ENCODE peak calls at places on chromosome 2, in ten cellular contexts. M is dermis blood vessel endothelial cell; J is activated CD4-positive, CD25-positive, alpha-beta regulatory T cell; A is effector CD4-positive, alpha-beta T cell; F is thoracic aorta; K is activated T-cell treated with anti-CD3 and anti-CD28 coated beads for 1 hour; B is neuronal stem cell; U is AG09319; Y is non-pigmented ciliary epithelial cell; T is T-helper 1 cell. V is an unnamed sample.

GRCh38 chr2:214649440-214650205 is 159.9 kb downstream of the BARD1 start:
- DNase-seq in T (no peak), Y (no peak), F (no peak), B (no peak), J (no peak), K (no peak), M (no peak), A (no peak), U (no peak), V (peak; percentile 2)

GRCh38 chr2:53353372-53354111 is 414.1 kb upstream of the CHAC2 start:
- DNase-seq in Y (peak; percentile 19), T (no peak), U (no peak), K (no peak), B (peak; percentile 4), J (no peak), A (no peak), M (no peak), F (no peak), V (no peak)

GRCh38 chr2:73939419-73939818 is 12.7 kb downstream of the DGUOK start:
- DNase-seq in A (no peak), M (peak; percentile 8), Y (no peak), T (no peak), B (no peak), U (no peak), K (no peak), J (no peak), F (no peak), V (peak; percentile 14)

GRCh38 chr2:28387082-28387960 is 5.3 kb upstream of the FOSL2 start:
- DNase-seq in F (no peak), M (peak; percentile 47), A (no peak), Y (no peak), K (no peak), T (no peak), J (no peak), B (no peak), U (no peak), V (no peak)

GRCh38 chr2:113822087-113822805 is 65.8 kb upstream of the SLC35F5 start:
- DNase-seq in U (no peak), B (no peak), Y (no peak), K (no peak), J (no peak), A (no peak), F (no peak), T (no peak), M (no peak), V (no peak)

GRCh38 chr2:219433666-219434467 is 776 bp upstream of the SPEG start:
- DNase-seq in F (no peak), A (no peak), K (no peak), J (no peak), T (no peak), M (peak; percentile 40), B (no peak), U (no peak), Y (no peak), V (peak; percentile 68)

GRCh38 chr2:27202829-27203228 is 9.0 kb upstream of the ATRAID start:
- DNase-seq in F (no peak), B (no peak), K (no peak), M (peak; percentile 57), Y (no peak), U (no peak), J (no peak), A (no peak), T (no peak), V (peak; percentile 54)

GRCh38 chr2:85181093-85181685 is 48.0 kb downstream of the TCF7L1 start:
- DNase-seq in K (no peak), U (no peak), A (no peak), Y (no peak), T (no peak), J (no peak), B (no peak), F (no peak), M (peak; percentile 33), V (no peak)

GRCh38 chr2:10159486-10160160 is 37.1 kb downstream of the RRM2 start:
- DNase-seq in K (no peak), B (no peak), F (no peak), U (no peak), T (no peak), J (no peak), A (no peak), Y (no peak), M (peak; percentile 61), V (no peak)

GRCh38 chr2:217512259-217512658 is 490.5 kb downstream of the TNS1 start:
- DNase-seq in B (no peak), Y (no peak), J (no peak), A (no peak), U (no peak), T (no peak), K (no peak), M (no peak), F (no peak), V (no peak)

GRCh38 chr2:7878786-7879515 is 802.9 kb upstream of the ID2 start:
- DNase-seq in T (no peak), K (no peak), J (no peak), U (no peak), M (no peak), Y (no peak), F (no peak), A (no peak), B (no peak), V (peak; percentile 33)

GRCh38 chr2:189402932-189403331 is 38.3 kb upstream of the WDR75 start:
- DNase-seq in T (no peak), M (no peak), U (no peak), F (no peak), J (no peak), K (no peak), Y (no peak), A (no peak), B (no peak), V (no peak)

GRCh38 chr2:24307961-24308360 is 52.4 kb downstream of the ITSN2 start:
- DNase-seq in A (no peak), K (no peak), T (no peak), B (no peak), F (no peak), M (no peak), U (peak; percentile 8), Y (no peak), J (no peak), V (no peak)

GRCh38 chr2:46353509-46353908 is 56.3 kb downstream of the EPAS1 start:
- DNase-seq in A (no peak), B (no peak), J (no peak), U (no peak), T (no peak), M (no peak), F (no peak), K (no peak), Y (no peak), V (no peak)

GRCh38 chr2:170313636-170314348 is 135.8 kb downstream of the MYO3B start:
- DNase-seq in T (no peak), Y (no peak), M (no peak), J (no peak), A (no peak), U (no peak), K (no peak), F (no peak), B (no peak), V (peak; percentile 81)

GRCh38 chr2:234422895-234423505 is 73.9 kb downstream of the ARL4C start:
- DNase-seq in B (no peak), U (no peak), T (peak; percentile 56), J (peak; percentile 40), Y (no peak), F (no peak), K (peak; percentile 35), A (peak; percentile 68), M (no peak), V (no peak)

GRCh38 chr2:1997409-1997808 is 253.1 kb upstream of the PXDN start:
- DNase-seq in F (no peak), J (no peak), Y (no peak), K (no peak), U (no peak), B (no peak), A (no peak), M (no peak), T (no peak), V (no peak)

GRCh38 chr2:151156431-151156830 is 105.2 kb downstream of the RBM43 start:
- DNase-seq in T (no peak), M (no peak), J (no peak), K (no peak), F (no peak), Y (no peak), B (no peak), U (no peak), A (no peak), V (no peak)

GRCh38 chr2:231900486-231900942 is 25.7 kb downstream of the NPPC start:
- DNase-seq in Y (peak; percentile 4), M (peak; percentile 89), B (peak; percentile 76), U (no peak), T (peak; percentile 21), J (peak; percentile 13), A (peak; percentile 41), F (no peak), K (peak; percentile 38), V (peak; percentile 41)

GRCh38 chr2:8600456-8600855 is 81.4 kb upstream of the ID2 start:
- DNase-seq in M (no peak), A (no peak), T (no peak), Y (no peak), B (no peak), F (no peak), U (no peak), K (no peak), J (no peak), V (no peak)

GRCh38 chr2:185583058-185583816 is 155.4 kb upstream of the FSIP2 start:
- DNase-seq in F (no peak), K (no peak), U (no peak), Y (peak; percentile 58), B (no peak), A (no peak), J (no peak), T (no peak), M (no peak), V (no peak)

GRCh38 chr2:202158796-202159195 is 79.6 kb downstream of the SUMO1 start:
- DNase-seq in F (no peak), A (no peak), B (no peak), J (no peak), Y (no peak), M (no peak), U (no peak), T (no peak), K (no peak), V (peak; percentile 23)

GRCh38 chr2:216918088-216918680 is 58.3 kb upstream of the TNP1 start:
- DNase-seq in F (no peak), B (no peak), J (no peak), U (peak; percentile 5), T (no peak), A (no peak), Y (peak; percentile 20), K (no peak), M (peak; percentile 28), V (no peak)

GRCh38 chr2:215505044-215505786 is 69.3 kb upstream of the FN1 start:
- DNase-seq in B (no peak), M (peak; percentile 28), U (no peak), F (no peak), Y (peak; percentile 78), A (no peak), J (no peak), K (no peak), T (no peak), V (no peak)

GRCh38 chr2:124959582-124959981 is 934.5 kb downstream of the CNTNAP5 start:
- DNase-seq in Y (no peak), J (no peak), T (no peak), K (no peak), M (no peak), A (no peak), B (no peak), U (no peak), F (no peak), V (no peak)

GRCh38 chr2:226887940-226888339 is 52.1 kb downstream of the RHBDD1 start:
- DNase-seq in J (no peak), A (no peak), T (no peak), U (no peak), B (no peak), Y (no peak), M (no peak), F (no peak), K (no peak), V (no peak)

GRCh38 chr2:106085441-106085911 is 108.6 kb downstream of the UXS1 start:
- DNase-seq in B (no peak), Y (no peak), A (peak; percentile 50), J (peak; percentile 33), M (peak; percentile 67), T (peak; percentile 48), F (no peak), K (peak; percentile 40), U (no peak), V (peak; percentile 62)

V was measured in A673.